ENCODE peak calls at places on chromosomes 7 and 10, in four cellular contexts. P is hepatocyte, B is AG04450, V is endothelial cell. X is an unnamed sample.

GRCh38 chr10:115762029-115762428 is 511.0 kb downstream of the GFRA1 start:
- DNase-seq in B (no peak), V (no peak), P (no peak), X (no peak)

GRCh38 chr10:117271427-117271826 is 30.5 kb downstream of the SLC18A2 start:
- DNase-seq in B (no peak), P (no peak), V (no peak), X (peak)

GRCh38 chr10:87092861-87093460 is 1.7 kb downstream of the GLUD1 start:
- DNase-seq in P (peak), V (no peak), B (no peak), X (no peak)

GRCh38 chr7:158101821-158102450 is 485.7 kb downstream of the PTPRN2 start:
- DNase-seq in P (no peak), V (no peak), B (no peak), X (no peak)

GRCh38 chr10:52779541-52780390 is 7.2 kb upstream of the MBL2 start:
- DNase-seq in P (peak), V (peak), B (peak), X (peak)

GRCh38 chr7:36746347-36746746 is 22.1 kb upstream of the AOAH start:
- DNase-seq in P (peak), B (no peak), V (no peak), X (no peak)

GRCh38 chr10:96576277-96576980 is 10.4 kb downstream of the TM9SF3 start:
- DNase-seq in B (no peak), V (no peak), P (no peak), X (no peak)

GRCh38 chr10:69644658-69645295 is 14.7 kb downstream of the FAM241B start:
- DNase-seq in V (peak), P (peak), B (peak), X (peak)

GRCh38 chr7:47039899-47040298 is 542.0 kb downstream of the TNS3 start:
- DNase-seq in V (no peak), P (no peak), B (no peak), X (peak)

GRCh38 chr10:18616337-18616736 is 35.0 kb downstream of the NSUN6 start:
- DNase-seq in B (no peak), P (no peak), V (no peak), X (no peak)

GRCh38 chr10:62561151-62561550 is 187.0 kb downstream of the ZNF365 start:
- DNase-seq in B (no peak), V (no peak), P (no peak), X (no peak)

GRCh38 chr10:103231047-103231551 is 14.6 kb upstream of the RPEL1 start:
- DNase-seq in B (peak), V (peak), P (peak), X (peak)

GRCh38 chr10:73469579-73469978 is 26.2 kb downstream of the PPP3CB start:
- DNase-seq in P (no peak), B (no peak), V (no peak), X (no peak)

GRCh38 chr7:98314469-98314868 is 33.0 kb downstream of the BRI3 start:
- DNase-seq in P (no peak), B (no peak), V (no peak), X (no peak)

GRCh38 chr10:129914153-129914855 is 49.8 kb downstream of the EBF3 start:
- DNase-seq in P (no peak), B (no peak), V (no peak), X (no peak)

GRCh38 chr10:77350711-77351119 is 286.9 kb downstream of the KCNMA1 start:
- DNase-seq in P (peak), V (no peak), B (peak), X (peak)

GRCh38 chr10:48464871-48465736 is 139.8 kb downstream of the ARHGAP22 start:
- DNase-seq in B (no peak), P (no peak), V (no peak), X (no peak)

GRCh38 chr10:24952146-24952700 is at the start of gene PRTFDC1:
- DNase-seq in B (no peak), P (peak), V (peak), X (no peak)
- TF ChIP-seq CTCF in B (peak), P (peak), V (no peak), X (peak)

DNA sequence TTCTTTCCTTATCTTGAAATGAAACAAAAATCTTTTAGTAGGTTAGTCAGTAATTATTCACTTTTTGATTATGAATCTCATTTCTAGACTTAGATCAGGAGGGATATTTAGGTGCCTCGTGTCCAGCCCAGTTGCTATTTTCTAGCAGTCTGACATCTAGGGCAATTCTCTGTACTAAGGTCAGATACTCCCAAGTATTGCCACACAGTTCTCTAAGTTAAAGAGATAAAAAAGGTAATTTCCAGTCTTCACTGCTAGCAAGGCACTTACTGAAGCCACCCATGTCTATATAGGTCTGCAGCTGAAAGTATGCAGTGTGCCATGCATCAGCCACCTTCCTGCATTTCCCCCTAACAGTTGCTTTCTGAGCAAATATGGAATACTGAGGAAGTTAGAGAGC is 83.4 kb downstream of the PON1 start:
- DNase-seq in P (peak), B (no peak), V (no peak), X (no peak)
- TF ChIP-seq CTCF in P (no peak), B (no peak), V (no peak), X (no peak)

GRCh38 chr7:43659549-43659896 is 69.8 kb downstream of the COA1 start:
- DNase-seq in V (no peak), B (no peak), P (no peak), X (no peak)

GRCh38 chr7:43656997-43657396 is 72.3 kb downstream of the COA1 start:
- DNase-seq in P (no peak), B (no peak), V (no peak), X (no peak)

GRCh38 chr7:43660141-43660540 is 69.2 kb downstream of the COA1 start:
- DNase-seq in B (no peak), V (no peak), P (no peak), X (no peak)

GRCh38 chr7:43655584-43655983 is 72.7 kb downstream of the STK17A start:
- DNase-seq in V (no peak), P (no peak), B (no peak), X (no peak)

GRCh38 chr7:43658718-43659548 is 70.4 kb downstream of the COA1 start:
- DNase-seq in V (no peak), P (no peak), B (no peak), X (peak)
- TF ChIP-seq CTCF in V (no peak), P (no peak), B (no peak), X (no peak)

GRCh38 chr10:845526-845925 is 86.0 kb downstream of the LARP4B start:
- DNase-seq in V (no peak), P (no peak), B (no peak), X (no peak)

GRCh38 chr10:851891-852290 is 79.6 kb downstream of the LARP4B start:
- DNase-seq in V (no peak), P (no peak), B (no peak), X (no peak)

GRCh38 chr10:850093-850492 is 81.4 kb downstream of the LARP4B start:
- DNase-seq in V (no peak), B (no peak), P (no peak), X (no peak)

GRCh38 chr10:844552-844951 is 87.0 kb downstream of the LARP4B start:
- DNase-seq in B (no peak), V (no peak), P (no peak), X (no peak)

DNA sequence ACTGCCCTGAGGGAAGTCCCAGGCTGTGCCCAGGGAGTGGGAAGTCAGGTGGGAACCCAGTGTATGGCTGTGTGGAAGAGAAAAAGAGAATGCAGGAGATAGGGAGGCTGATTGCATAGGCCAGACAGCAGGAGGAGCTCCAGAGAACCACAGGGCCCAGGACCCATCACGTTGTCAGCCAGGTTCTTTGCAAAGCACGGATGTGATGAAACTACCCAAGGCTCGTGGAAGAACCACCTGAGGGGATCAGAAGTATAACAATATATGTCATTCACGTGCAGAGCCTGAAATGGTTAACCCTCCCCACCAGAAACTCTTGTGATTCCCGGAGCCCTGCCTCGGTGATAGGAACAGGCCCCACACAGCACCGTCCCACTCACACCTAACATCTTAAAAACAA is 83.6 kb downstream of the LARP4B start:
- DNase-seq in B (no peak), V (no peak), P (no peak), X (no peak)
- TF ChIP-seq CTCF in B (no peak), V (no peak), P (no peak), X (no peak)

DNA sequence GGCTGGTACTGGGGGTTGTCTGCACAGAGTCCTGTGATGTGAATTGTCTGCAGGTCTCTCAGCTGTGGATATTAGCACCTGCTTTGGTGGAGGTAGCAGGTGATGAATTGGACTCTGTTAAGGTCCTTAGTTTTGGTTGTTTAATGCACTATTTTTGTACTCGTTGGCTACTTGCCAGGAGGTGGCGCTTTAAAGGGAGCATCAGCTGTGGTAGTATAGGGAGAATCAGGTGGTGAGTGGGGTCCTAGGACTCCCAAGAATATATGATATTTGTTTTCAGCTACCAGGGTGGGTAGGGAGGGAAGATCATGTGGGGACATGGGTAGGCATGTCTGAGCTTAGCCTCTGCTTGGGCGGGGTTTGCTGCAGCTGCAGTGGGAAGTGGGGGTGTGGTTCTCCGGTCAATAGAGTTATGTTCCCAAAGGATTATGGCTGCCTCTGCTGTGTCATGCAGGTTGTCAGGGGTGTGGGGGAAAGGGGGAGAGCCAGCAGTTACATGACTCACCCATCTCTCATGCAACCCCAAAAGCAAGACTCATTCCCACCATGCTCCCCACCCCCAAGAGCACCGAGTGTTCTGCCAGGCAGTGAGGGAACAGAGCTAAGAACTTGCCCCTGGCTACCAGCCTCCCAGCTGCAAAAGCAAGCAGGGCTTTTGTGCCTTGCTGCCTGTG is 53.7 kb upstream of the ZNF273 start:
- DNase-seq in B (no peak), P (no peak), V (no peak), X (no peak)
- TF ChIP-seq CTCF in B (no peak), P (no peak), V (no peak), X (no peak)

GRCh38 chr7:119522263-119522662 is 750.7 kb upstream of the KCND2 start:
- DNase-seq in B (no peak), V (no peak), P (no peak), X (no peak)

DNA sequence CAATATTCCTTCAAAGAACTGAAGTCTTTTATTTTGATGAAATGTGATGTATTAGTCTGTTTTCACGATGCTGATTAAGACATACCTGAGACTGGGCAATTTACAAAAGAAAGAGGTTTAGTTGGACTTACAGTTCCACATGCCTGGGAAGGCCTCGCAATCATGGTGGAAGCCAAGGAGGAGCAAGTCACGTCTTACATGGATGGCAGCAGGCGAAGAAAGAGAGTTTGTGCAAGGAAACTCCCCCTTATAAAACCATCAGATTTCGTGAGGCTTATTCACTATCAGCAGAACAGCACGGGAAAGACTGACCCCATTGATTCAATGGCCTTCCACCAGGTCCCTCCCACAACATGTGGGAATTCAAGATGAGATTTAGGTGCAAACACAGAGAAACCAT is 750.3 kb upstream of the KCND2 start:
- DNase-seq in P (no peak), V (no peak), B (no peak), X (no peak)
- TF ChIP-seq CTCF in P (no peak), V (no peak), B (no peak), X (no peak)

DNA sequence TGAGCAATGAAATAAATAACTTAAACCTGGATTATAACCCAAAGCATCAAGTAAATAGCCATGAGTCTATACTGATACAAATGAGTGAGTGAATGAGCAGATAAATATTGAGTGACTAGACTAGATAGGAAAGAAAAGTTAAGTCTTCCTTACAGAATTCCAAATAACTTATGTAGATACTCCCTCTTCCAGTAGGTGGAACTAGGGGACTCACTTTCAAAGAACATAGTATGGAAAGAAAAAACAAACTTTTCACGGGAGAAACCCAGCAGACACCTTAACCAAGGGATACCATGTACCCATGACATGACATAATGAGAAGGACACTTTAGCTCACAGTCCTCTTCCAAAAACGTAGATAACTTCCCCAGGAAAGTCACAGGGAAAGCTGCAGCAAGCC is 32.2 kb downstream of the CSGALNACT2 start:
- DNase-seq in V (no peak), B (no peak), P (peak), X (peak)
- TF ChIP-seq CTCF in V (no peak), B (peak), P (peak), X (peak)